ENCODE peak calls at places on chromosomes 7 and 10, in five cellular contexts. W, B, N, U and V are unnamed samples.

GRCh38 chr7:12771378-12771877 is 84.0 kb downstream of the ARL4A start:
- DNase-seq in W (peak), B (no peak), N (no peak), U (no peak), V (peak)

GRCh38 chr10:47027108-47027811 is 116.0 kb downstream of the PTPN20 start:
- DNase-seq in N (no peak), U (no peak), B (peak), W (no peak), V (no peak)

GRCh38 chr7:131905574-131905973 is 349.1 kb upstream of the PODXL start:
- DNase-seq in U (no peak), B (no peak), N (no peak), W (no peak), V (no peak)

GRCh38 chr7:139566736-139567646 is 43.5 kb downstream of the CLEC2L start:
- DNase-seq in W (no peak), U (no peak), N (no peak), B (no peak), V (no peak)

GRCh38 chr10:79981673-79982485 is 33.0 kb upstream of the SFTPD start:
- DNase-seq in U (no peak), W (no peak), B (peak), N (peak), V (peak)

GRCh38 chr7:27112960-27113949 is 10.8 kb upstream of the HOXA2 start:
- DNase-seq in B (peak), U (no peak), W (peak), N (peak), V (no peak)

GRCh38 chr7:64509583-64509982 is 53.3 kb downstream of the ZNF680 start:
- DNase-seq in N (no peak), W (no peak), U (no peak), B (no peak), V (no peak)

GRCh38 chr7:19772858-19773337 is 519 bp downstream of the TMEM196 start:
- DNase-seq in W (no peak), U (no peak), N (no peak), B (peak), V (peak)

GRCh38 chr7:90610105-90610504 is 14.0 kb downstream of the CDK14 start:
- DNase-seq in U (no peak), N (no peak), W (no peak), B (no peak), V (no peak)

GRCh38 chr7:4689668-4690067 is 7.6 kb downstream of the FOXK1 start:
- DNase-seq in B (no peak), N (no peak), W (no peak), U (no peak), V (no peak)

GRCh38 chr7:50446542-50446960 is 3.6 kb downstream of the FIGNL1 start:
- DNase-seq in U (peak), W (no peak), N (peak), B (no peak), V (no peak)

GRCh38 chr10:3406556-3406955 is 234.0 kb upstream of the PITRM1 start:
- DNase-seq in B (no peak), N (no peak), U (no peak), W (no peak), V (no peak)

GRCh38 chr10:19651549-19651948 is 164.7 kb upstream of the PLXDC2 start:
- DNase-seq in U (no peak), N (no peak), W (no peak), B (no peak), V (no peak)

GRCh38 chr10:33102071-33102470 is 144.0 kb upstream of the ITGB1 start:
- DNase-seq in U (no peak), N (no peak), W (no peak), B (no peak), V (no peak)

GRCh38 chr7:102925962-102926825 is 13.4 kb downstream of the LRRC17 start:
- DNase-seq in B (no peak), N (no peak), U (no peak), W (peak), V (no peak)

GRCh38 chr7:138935438-138936079 is 45.6 kb downstream of the KIAA1549 start:
- DNase-seq in W (peak), N (peak), B (peak), U (no peak), V (no peak)

GRCh38 chr7:90720970-90721768 is 125.0 kb downstream of the CDK14 start:
- DNase-seq in N (no peak), B (no peak), U (no peak), W (no peak), V (no peak)

GRCh38 chr10:103751696-103752287 is 103.6 kb downstream of the SH3PXD2A start:
- DNase-seq in U (no peak), W (no peak), N (no peak), B (no peak), V (no peak)

GRCh38 chr7:51314726-51315125 is 1.9 kb downstream of the COBL start:
- DNase-seq in B (peak), W (no peak), U (no peak), N (no peak), V (peak)

GRCh38 chr7:1669954-1670893 is at the start of gene ELFN1:
- DNase-seq in N (no peak), B (peak), W (peak), U (no peak), V (peak)

GRCh38 chr7:7060828-7061599 is 121.3 kb upstream of the C1GALT1 start:
- DNase-seq in N (no peak), W (no peak), B (no peak), U (no peak), V (no peak)

GRCh38 chr7:42152353-42153205 is 84.4 kb downstream of the GLI3 start:
- DNase-seq in N (no peak), U (no peak), W (no peak), B (no peak), V (peak)

GRCh38 chr7:29488977-29489376 is 74.7 kb upstream of the PRR15 start:
- DNase-seq in U (no peak), N (no peak), B (no peak), W (no peak), V (no peak)

GRCh38 chr10:116801658-116802057 is 47.6 kb upstream of the ENO4 start:
- DNase-seq in W (no peak), N (no peak), U (no peak), B (no peak), V (no peak)

DNA sequence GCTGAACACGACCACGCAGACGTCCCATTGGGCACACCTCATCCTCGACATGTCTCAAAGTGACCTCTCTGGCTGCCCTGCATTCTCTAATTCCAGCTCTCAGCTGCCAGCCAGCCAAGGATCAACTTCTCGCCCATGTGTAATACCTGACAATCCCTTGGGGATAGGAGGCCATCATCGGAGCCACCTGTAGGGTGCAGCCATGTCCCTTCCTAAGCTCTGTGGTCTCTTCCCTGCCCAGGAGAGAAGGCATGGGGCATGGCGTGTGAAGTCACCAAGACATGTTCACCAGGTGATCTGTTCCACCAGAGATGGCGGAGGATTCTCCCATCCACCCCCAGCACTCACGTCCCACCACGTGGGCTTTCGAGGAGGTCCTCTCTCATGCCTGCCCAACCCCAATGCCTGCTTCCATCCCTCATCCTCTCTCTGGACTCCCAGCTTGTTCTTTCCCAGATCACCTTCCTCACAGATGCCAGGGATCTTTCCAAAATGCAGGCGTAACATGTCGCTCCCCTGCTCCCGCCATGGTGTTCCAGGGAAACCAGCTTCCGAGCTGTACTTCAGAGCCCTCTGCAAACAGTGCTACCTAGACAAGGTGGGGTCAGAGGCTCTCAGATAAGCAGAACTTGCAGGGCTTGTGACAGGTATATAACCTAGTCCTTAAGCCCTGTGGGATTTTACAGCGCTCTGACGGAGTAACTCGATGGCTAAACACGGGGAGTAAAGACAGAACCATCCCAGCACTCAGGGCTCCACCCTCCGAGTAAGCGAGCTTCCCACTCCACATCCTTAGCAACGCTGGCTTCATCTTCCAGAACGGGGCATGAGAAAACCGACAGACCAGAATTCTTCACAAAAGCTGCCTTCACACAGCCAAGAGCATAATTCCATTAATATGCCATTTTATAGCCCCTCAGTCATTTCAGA is 41.1 kb downstream of the BRI3 start:
- DNase-seq in W (no peak), B (no peak), U (no peak), N (no peak), V (peak)
- TF ChIP-seq JUND in W (no peak), B (no peak), U (no peak), N (no peak), V (no peak)

DNA sequence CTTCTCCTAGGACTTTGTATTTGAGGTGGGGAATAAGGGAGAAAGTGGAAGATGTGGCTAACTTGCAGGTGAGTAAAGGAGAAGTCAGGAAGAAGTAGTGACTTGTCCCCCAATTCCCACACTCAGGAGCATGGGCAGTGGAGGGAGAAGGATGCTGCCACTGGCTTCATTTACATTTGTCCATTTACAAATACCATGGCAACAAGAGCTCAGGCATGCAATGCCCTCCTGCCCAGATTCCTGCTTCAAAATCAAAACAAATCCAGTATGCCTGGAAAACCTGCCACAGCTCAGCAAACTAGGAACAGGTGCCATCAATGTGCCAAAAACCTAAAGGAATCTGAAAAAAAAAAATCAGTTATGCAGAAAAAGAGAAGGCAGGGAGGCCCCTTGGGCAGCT is 139.9 kb downstream of the KCNMA1 start:
- DNase-seq in N (no peak), U (no peak), B (no peak), W (no peak), V (no peak)
- TF ChIP-seq JUND in N (no peak), U (no peak), B (no peak), W (no peak), V (no peak)

GRCh38 chr10:120552262-120552661 is 95.2 kb downstream of the PLPP4 start:
- DNase-seq in W (no peak), U (no peak), N (no peak), B (no peak), V (no peak)

GRCh38 chr10:120553911-120554310 is 96.9 kb downstream of the PLPP4 start:
- DNase-seq in W (no peak), B (no peak), U (no peak), N (no peak), V (no peak)

GRCh38 chr10:120556164-120556532 is 99.1 kb downstream of the PLPP4 start:
- DNase-seq in W (no peak), N (no peak), B (no peak), U (no peak), V (no peak)

GRCh38 chr10:120557296-120557810 is 100.3 kb downstream of the PLPP4 start:
- DNase-seq in N (no peak), U (no peak), B (no peak), W (no peak), V (no peak)

GRCh38 chr10:120555436-120556163 is 98.6 kb downstream of the PLPP4 start:
- DNase-seq in W (no peak), U (no peak), N (no peak), B (no peak), V (no peak)
- TF ChIP-seq JUND in W (no peak), U (no peak), N (no peak), B (no peak), V (no peak)

GRCh38 chr10:48417374-48417773 is 110.9 kb downstream of the MAPK8 start:
- DNase-seq in U (no peak), B (no peak), N (no peak), W (no peak), V (no peak)

GRCh38 chr10:48416584-48417232 is 110.2 kb downstream of the MAPK8 start:
- DNase-seq in B (no peak), N (no peak), U (no peak), W (no peak), V (no peak)

GRCh38 chr10:48412933-48413332 is 106.5 kb downstream of the MAPK8 start:
- DNase-seq in U (no peak), B (no peak), N (no peak), W (no peak), V (no peak)

GRCh38 chr10:48414160-48414559 is 107.7 kb downstream of the MAPK8 start:
- DNase-seq in U (no peak), B (no peak), N (no peak), W (no peak), V (no peak)

DNA sequence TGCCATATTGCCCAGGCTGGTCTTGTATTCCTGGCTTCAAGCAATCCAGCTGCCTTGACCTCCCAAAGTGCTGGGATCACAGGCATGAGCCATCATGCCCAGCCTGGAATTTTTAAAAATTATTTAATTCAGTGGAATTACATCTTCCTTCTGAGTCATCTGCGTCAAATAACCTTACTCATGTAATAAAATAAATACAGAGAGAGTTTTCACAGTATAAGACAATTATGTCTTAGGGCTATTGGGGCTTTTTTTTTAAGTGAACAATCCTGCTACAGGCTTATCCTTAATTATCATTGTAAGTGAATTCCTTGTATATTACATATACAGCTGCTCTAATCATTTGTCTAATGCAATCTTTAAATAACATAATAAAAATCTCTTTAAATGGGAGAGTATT is 108.3 kb downstream of the MAPK8 start:
- DNase-seq in U (no peak), W (no peak), B (no peak), N (no peak), V (no peak)
- TF ChIP-seq JUND in U (no peak), W (no peak), B (no peak), N (no peak), V (no peak)

DNA sequence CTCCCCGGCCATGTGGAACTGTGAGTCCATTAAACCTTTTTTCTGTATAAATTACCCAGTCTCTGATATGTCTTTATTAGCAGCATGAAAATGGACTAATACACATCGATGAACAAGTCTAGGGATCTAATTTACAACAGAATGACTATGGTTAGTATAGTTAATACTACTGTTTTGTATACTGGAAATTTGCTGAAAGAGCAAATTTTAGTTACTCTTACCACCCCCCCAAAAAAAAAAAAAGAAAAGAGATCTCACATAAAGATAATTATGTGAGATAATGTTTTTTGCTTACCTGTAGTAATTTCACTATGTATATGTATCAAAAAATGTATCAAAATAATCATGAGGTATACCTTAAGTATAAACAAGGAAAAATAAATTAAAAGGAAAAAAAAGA is 199.5 kb upstream of the GRM3 start:
- DNase-seq in B (no peak), U (no peak), N (no peak), W (no peak), V (no peak)
- TF ChIP-seq JUND in B (no peak), U (no peak), N (no peak), W (no peak), V (no peak)

GRCh38 chr7:116801092-116801710 is 61.2 kb upstream of the CAPZA2 start:
- DNase-seq in W (no peak), B (no peak), U (no peak), N (peak), V (peak)
- TF ChIP-seq JUND in W (no peak), B (no peak), U (no peak), N (peak), V (peak)

GRCh38 chr10:88848499-88848898 is 3.1 kb downstream of the ANKRD22 start:
- DNase-seq in W (no peak), B (no peak), U (no peak), N (peak), V (no peak)
- TF ChIP-seq JUND in W (no peak), B (no peak), U (no peak), N (peak), V (no peak)

GRCh38 chr10:24446739-24447138 is 237.8 kb downstream of the KIAA1217 start:
- DNase-seq in B (no peak), N (no peak), U (no peak), W (peak), V (no peak)
- TF ChIP-seq JUND in B (no peak), N (no peak), U (no peak), W (peak), V (no peak)

GRCh38 chr10:184911-185310 is 49.7 kb downstream of the ZMYND11 start:
- DNase-seq in U (no peak), N (no peak), W (no peak), B (no peak), V (no peak)
- TF ChIP-seq JUND in U (no peak), N (no peak), W (no peak), B (no peak), V (no peak)